ENCODE peak calls at places on chromosomes 7 and 10, in five cellular contexts. X is NCI-H2227 treated with DMSO at 0.1 percent for 48 hours, P is NCI-H1105, B is astrocyte of the cerebellum, N is astrocyte of the spinal cord. R is an unnamed sample.

GRCh38 chr7:158584392-158584791 is 3.2 kb downstream of the PTPRN2 start:
- DNase-seq in P (no peak), X (no peak), B (no peak), N (no peak), R (no peak)

GRCh38 chr10:122981066-122981464 is 864 bp downstream of the PSTK start:
- DNase-seq in P (no peak), N (peak), X (peak), B (peak), R (peak)

GRCh38 chr7:142248-142955 is 50.0 kb upstream of the FAM20C start:
- DNase-seq in X (no peak), B (no peak), P (no peak), N (no peak), R (no peak)

GRCh38 chr7:2433713-2434550 is 30.5 kb downstream of the CHST12 start:
- DNase-seq in N (no peak), P (no peak), X (no peak), B (no peak), R (no peak)

GRCh38 chr10:117442944-117443676 is 67.9 kb upstream of the PDZD8 start:
- DNase-seq in B (no peak), N (peak), X (no peak), P (peak), R (peak)

GRCh38 chr10:60594476-60595051 is 183.7 kb upstream of the CDK1 start:
- DNase-seq in P (no peak), B (no peak), N (peak), X (peak), R (no peak)

GRCh38 chr10:55305281-55305680 is 504.2 kb upstream of the PCDH15 start:
- DNase-seq in N (no peak), X (no peak), B (no peak), P (no peak), R (peak)

GRCh38 chr7:130982160-130982638 is 248.2 kb upstream of the KLF14 start:
- DNase-seq in N (peak), P (peak), X (peak), B (no peak), R (peak)

GRCh38 chr7:137878333-137878961 is 31.7 kb upstream of the DGKI start:
- DNase-seq in X (peak), B (no peak), P (no peak), N (peak), R (no peak)

GRCh38 chr10:70890917-70891431 is 2.6 kb upstream of the PCBD1 start:
- DNase-seq in B (no peak), N (no peak), P (no peak), X (no peak), R (peak)

GRCh38 chr7:98133621-98134266 is 27.1 kb downstream of the LMTK2 start:
- DNase-seq in P (no peak), X (no peak), N (peak), B (no peak), R (no peak)

GRCh38 chr7:152145853-152146466 is 120.5 kb downstream of the GALNT11 start:
- DNase-seq in P (no peak), B (peak), X (peak), N (peak), R (peak)

GRCh38 chr10:4234661-4235060 is 449.7 kb upstream of the KLF6 start:
- DNase-seq in N (no peak), P (no peak), B (no peak), X (no peak), R (no peak)

GRCh38 chr10:49578392-49578791 is 31.7 kb upstream of the SLC18A3 start:
- DNase-seq in P (no peak), B (no peak), X (no peak), N (no peak), R (no peak)

GRCh38 chr10:124378817-124379510 is 39.8 kb downstream of the OAT start:
- DNase-seq in P (no peak), N (no peak), X (no peak), B (no peak), R (no peak)

GRCh38 chr10:60798031-60798430 is 19.8 kb downstream of the CDK1 start:
- DNase-seq in X (no peak), P (no peak), B (no peak), N (no peak), R (no peak)

GRCh38 chr10:955127-955819 is 23.8 kb upstream of the LARP4B start:
- DNase-seq in P (no peak), X (no peak), B (no peak), N (no peak), R (no peak)

GRCh38 chr10:120480065-120480600 is 23.1 kb downstream of the PLPP4 start:
- DNase-seq in X (no peak), B (no peak), P (no peak), N (no peak), R (peak)

GRCh38 chr10:20901110-20901509 is 4.0 kb upstream of the NEBL start:
- DNase-seq in B (no peak), X (no peak), P (no peak), N (no peak), R (no peak)

GRCh38 chr10:85651507-85651902 is 715.1 kb downstream of the GRID1 start:
- DNase-seq in N (peak), P (no peak), B (no peak), X (no peak), R (peak)

GRCh38 chr7:119918185-119918584 is 354.8 kb upstream of the KCND2 start:
- DNase-seq in P (no peak), X (no peak), B (no peak), N (no peak), R (no peak)

GRCh38 chr7:102426268-102427031 is 6.9 kb upstream of the ORAI2 start:
- DNase-seq in P (no peak), X (no peak), B (no peak), N (no peak), R (no peak)

GRCh38 chr7:91264924-91265681 is 870 bp downstream of the FZD1 start:
- DNase-seq in N (peak), B (peak), X (peak), P (peak), R (peak)

R was measured in left kidney.